ENCODE peak calls at places on chromosomes 7 and 10, in seven cellular contexts. X, A, K, R, H, B and N are unnamed samples.

GRCh38 chr7:48781783-48782182 is 142.6 kb upstream of the CDC14C start:
- DNase-seq in X (no peak), A (no peak), K (no peak), R (no peak), H (no peak), B (no peak), N (no peak)

GRCh38 chr7:41005381-41005901 is 697.4 kb downstream of the INHBA start:
- DNase-seq in X (no peak), A (no peak), K (no peak), R (no peak), H (no peak), B (peak; percentile 71), N (no peak)

GRCh38 chr7:85529831-85530230 is 343.0 kb upstream of the SEMA3D start:
- DNase-seq in X (no peak), A (no peak), K (no peak), R (no peak), H (no peak), B (no peak), N (no peak)

GRCh38 chr10:118439824-118440223 is 97.7 kb upstream of the FAM204A start:
- DNase-seq in X (no peak), A (no peak), K (no peak), R (no peak), H (no peak), B (no peak), N (no peak)

GRCh38 chr7:51069411-51070083 is 247.1 kb downstream of the COBL start:
- DNase-seq in X (no peak), A (no peak), K (no peak), R (no peak), H (no peak), B (no peak), N (no peak)

GRCh38 chr7:2668401-2668800 is 19.6 kb upstream of the AMZ1 start:
- DNase-seq in X (no peak), A (no peak), K (no peak), R (no peak), H (no peak), B (no peak), N (no peak)

GRCh38 chr7:150986099-150986512 is 4.7 kb upstream of the NOS3 start:
- DNase-seq in X (no peak), A (peak; percentile 91), K (peak; percentile 72), R (peak; percentile 36), H (no peak), B (no peak), N (no peak)

GRCh38 chr10:60517805-60518204 is 128.1 kb upstream of the ANK3 start:
- DNase-seq in X (no peak), A (no peak), K (no peak), R (no peak), H (no peak), B (no peak), N (no peak)

GRCh38 chr10:71631007-71631859 is 88.3 kb downstream of the C10orf105 start:
- DNase-seq in X (no peak), A (peak; percentile 72), K (peak; percentile 50), R (no peak), H (no peak), B (no peak), N (no peak)

GRCh38 chr7:47534322-47535032 is 47.4 kb downstream of the TNS3 start:
- DNase-seq in X (no peak), A (peak; percentile 54), K (no peak), R (no peak), H (no peak), B (no peak), N (no peak)

GRCh38 chr7:132580717-132581285 is 4.5 kb upstream of the PLXNA4 start:
- DNase-seq in X (no peak), A (peak; percentile 92), K (peak; percentile 66), R (peak; percentile 66), H (peak; percentile 17), B (peak; percentile 52), N (peak; percentile 23)

GRCh38 chr10:21976280-21976679 is 27.2 kb downstream of the DNAJC1 start:
- DNase-seq in X (no peak), A (no peak), K (no peak), R (no peak), H (no peak), B (no peak), N (no peak)

GRCh38 chr7:55977831-55978230 is 13.4 kb downstream of the NIPSNAP2 start:
- DNase-seq in X (no peak), A (no peak), K (no peak), R (no peak), H (peak; percentile 5), B (no peak), N (no peak)